ENCODE peak calls at places on chromosomes 7 and 10, in seven cellular contexts. One of them, this sample, is unnamed.

GRCh38 chr7:31814187-31814586 is 127.2 kb downstream of the PPP1R17 start:
- DNase-seq in nephron progenitor cell: no peak
- DNase-seq in body of pancreas: peak
- DNase-seq in HuH-7.5: no peak
- DNase-seq in upper lobe of left lung: no peak
- DNase-seq in pancreas: no peak
- DNase-seq in HuH-7: no peak
- DNase-seq in this sample: no peak

GRCh38 chr7:43572516-43573049 is 10.3 kb upstream of the STK17A start:
- DNase-seq in nephron progenitor cell: no peak
- DNase-seq in body of pancreas: peak
- DNase-seq in HuH-7.5: no peak
- DNase-seq in upper lobe of left lung: no peak
- DNase-seq in pancreas: peak
- DNase-seq in HuH-7: no peak
- DNase-seq in this sample: no peak

GRCh38 chr7:957418-958220 is 3.1 kb upstream of the ADAP1 start:
- DNase-seq in nephron progenitor cell: peak
- DNase-seq in body of pancreas: peak
- DNase-seq in HuH-7.5: no peak
- DNase-seq in upper lobe of left lung: peak
- DNase-seq in pancreas: no peak
- DNase-seq in HuH-7: peak
- DNase-seq in this sample: no peak

GRCh38 chr7:143494622-143495021 is 16.9 kb downstream of the TAS2R41 start:
- DNase-seq in nephron progenitor cell: no peak
- DNase-seq in body of pancreas: no peak
- DNase-seq in HuH-7.5: no peak
- DNase-seq in upper lobe of left lung: no peak
- DNase-seq in pancreas: no peak
- DNase-seq in HuH-7: no peak
- DNase-seq in this sample: no peak

GRCh38 chr7:137934176-137934826 is 67.6 kb downstream of the CREB3L2 start:
- DNase-seq in nephron progenitor cell: no peak
- DNase-seq in body of pancreas: no peak
- DNase-seq in HuH-7.5: no peak
- DNase-seq in upper lobe of left lung: no peak
- DNase-seq in pancreas: no peak
- DNase-seq in HuH-7: no peak
- DNase-seq in this sample: no peak

GRCh38 chr10:86019141-86019540 is 347.5 kb downstream of the GRID1 start:
- DNase-seq in nephron progenitor cell: no peak
- DNase-seq in body of pancreas: no peak
- DNase-seq in HuH-7.5: no peak
- DNase-seq in upper lobe of left lung: no peak
- DNase-seq in pancreas: no peak
- DNase-seq in HuH-7: no peak
- DNase-seq in this sample: no peak

GRCh38 chr10:44416021-44416758 is 31.3 kb upstream of the CXCL12 start:
- DNase-seq in nephron progenitor cell: no peak
- DNase-seq in body of pancreas: no peak
- DNase-seq in HuH-7.5: no peak
- DNase-seq in upper lobe of left lung: peak
- DNase-seq in pancreas: no peak
- DNase-seq in HuH-7: no peak
- DNase-seq in this sample: no peak

GRCh38 chr7:34596887-34597286 is 61.1 kb upstream of the NPSR1 start:
- DNase-seq in nephron progenitor cell: no peak
- DNase-seq in body of pancreas: no peak
- DNase-seq in HuH-7.5: no peak
- DNase-seq in upper lobe of left lung: no peak
- DNase-seq in pancreas: no peak
- DNase-seq in HuH-7: peak
- DNase-seq in this sample: peak

GRCh38 chr10:78543749-78544446 is 510.2 kb downstream of the RPS24 start:
- DNase-seq in nephron progenitor cell: peak
- DNase-seq in body of pancreas: peak
- DNase-seq in HuH-7.5: no peak
- DNase-seq in upper lobe of left lung: no peak
- DNase-seq in pancreas: peak
- DNase-seq in HuH-7: peak
- DNase-seq in this sample: no peak

GRCh38 chr7:15016315-15016667 is 113.7 kb upstream of the DGKB start:
- DNase-seq in nephron progenitor cell: no peak
- DNase-seq in body of pancreas: no peak
- DNase-seq in HuH-7.5: no peak
- DNase-seq in upper lobe of left lung: no peak
- DNase-seq in pancreas: no peak
- DNase-seq in HuH-7: no peak
- DNase-seq in this sample: no peak

GRCh38 chr10:786666-787512 is 97.4 kb upstream of the DIP2C start:
- DNase-seq in nephron progenitor cell: no peak
- DNase-seq in body of pancreas: no peak
- DNase-seq in HuH-7.5: no peak
- DNase-seq in upper lobe of left lung: peak
- DNase-seq in pancreas: no peak
- DNase-seq in HuH-7: no peak
- DNase-seq in this sample: no peak

GRCh38 chr7:158650821-158651225 is 53.8 kb downstream of the NCAPG2 start:
- DNase-seq in nephron progenitor cell: no peak
- DNase-seq in body of pancreas: no peak
- DNase-seq in HuH-7.5: no peak
- DNase-seq in upper lobe of left lung: no peak
- DNase-seq in pancreas: no peak
- DNase-seq in HuH-7: no peak
- DNase-seq in this sample: no peak

GRCh38 chr7:147022056-147022455 is 905.5 kb downstream of the CNTNAP2 start:
- DNase-seq in nephron progenitor cell: no peak
- DNase-seq in body of pancreas: no peak
- DNase-seq in HuH-7.5: no peak
- DNase-seq in upper lobe of left lung: no peak
- DNase-seq in pancreas: no peak
- DNase-seq in HuH-7: no peak
- DNase-seq in this sample: no peak

GRCh38 chr7:137395425-137395824 is 51.9 kb upstream of the PTN start:
- DNase-seq in nephron progenitor cell: no peak
- DNase-seq in body of pancreas: no peak
- DNase-seq in HuH-7.5: no peak
- DNase-seq in upper lobe of left lung: peak
- DNase-seq in pancreas: no peak
- DNase-seq in HuH-7: no peak
- DNase-seq in this sample: no peak

GRCh38 chr10:35340975-35341374 is 4.7 kb downstream of the CCNY start:
- DNase-seq in nephron progenitor cell: no peak
- DNase-seq in body of pancreas: no peak
- DNase-seq in HuH-7.5: no peak
- DNase-seq in upper lobe of left lung: no peak
- DNase-seq in pancreas: no peak
- DNase-seq in HuH-7: no peak
- DNase-seq in this sample: no peak

GRCh38 chr7:1559626-1560590 is 3.9 kb upstream of the TMEM184A start:
- DNase-seq in nephron progenitor cell: no peak
- DNase-seq in body of pancreas: no peak
- DNase-seq in HuH-7.5: no peak
- DNase-seq in upper lobe of left lung: peak
- DNase-seq in pancreas: peak
- DNase-seq in HuH-7: no peak
- DNase-seq in this sample: no peak

GRCh38 chr10:6995339-6995738 is 415.3 kb upstream of the PRKCQ start:
- DNase-seq in nephron progenitor cell: no peak
- DNase-seq in body of pancreas: no peak
- DNase-seq in HuH-7.5: no peak
- DNase-seq in upper lobe of left lung: no peak
- DNase-seq in pancreas: no peak
- DNase-seq in HuH-7: no peak
- DNase-seq in this sample: no peak

GRCh38 chr10:16927536-16927935 is 110.3 kb upstream of the RSU1 start:
- DNase-seq in nephron progenitor cell: no peak
- DNase-seq in body of pancreas: no peak
- DNase-seq in HuH-7.5: no peak
- DNase-seq in upper lobe of left lung: no peak
- DNase-seq in pancreas: no peak
- DNase-seq in HuH-7: no peak
- DNase-seq in this sample: no peak

GRCh38 chr7:131222171-131222570 is 105.5 kb upstream of the MKLN1 start:
- DNase-seq in nephron progenitor cell: no peak
- DNase-seq in body of pancreas: no peak
- DNase-seq in HuH-7.5: no peak
- DNase-seq in upper lobe of left lung: no peak
- DNase-seq in pancreas: no peak
- DNase-seq in HuH-7: no peak
- DNase-seq in this sample: no peak

This sample was measured in iPS DF 6.9.